ENCODE peak calls at places on chromosomes 12 and 14, in six cellular contexts. P, U, H, B, D and M are unnamed samples.

GRCh38 chr12:127503221-127503620 is 763.7 kb upstream of the TMEM132C start:
- DNase-seq in P (no peak), U (no peak), H (no peak), B (no peak), D (no peak), M (no peak)

GRCh38 chr14:60266021-60266937 is 17.3 kb downstream of the PPM1A start:
- DNase-seq in P (peak; percentile 54), U (peak; percentile 35), H (no peak), B (peak; percentile 16), D (no peak), M (no peak)

GRCh38 chr14:22982013-22982476 is 306 bp downstream of the AJUBA start:
- DNase-seq in P (no peak), U (no peak), H (no peak), B (no peak), D (no peak), M (no peak)

GRCh38 chr14:89365071-89365801 is 51.8 kb downstream of the FOXN3 start:
- DNase-seq in P (no peak), U (peak; percentile 77), H (no peak), B (no peak), D (no peak), M (no peak)

GRCh38 chr12:124390442-124391116 is 95.7 kb downstream of the RFLNA start:
- DNase-seq in P (peak; percentile 85), U (peak; percentile 56), H (no peak), B (peak; percentile 82), D (no peak), M (peak; percentile 84)

GRCh38 chr14:85090681-85091080 is 439.3 kb upstream of the FLRT2 start:
- DNase-seq in P (peak; percentile 36), U (no peak), H (no peak), B (no peak), D (no peak), M (no peak)

GRCh38 chr12:10393291-10393690 is 3.5 kb upstream of the KLRK1 start:
- DNase-seq in P (no peak), U (no peak), H (no peak), B (no peak), D (no peak), M (no peak)

GRCh38 chr12:21985155-21985554 is 43.9 kb upstream of the ABCC9 start:
- DNase-seq in P (no peak), U (no peak), H (no peak), B (no peak), D (no peak), M (no peak)

GRCh38 chr14:75431827-75432226 is 4.0 kb downstream of the JDP2 start:
- DNase-seq in P (no peak), U (no peak), H (no peak), B (no peak), D (no peak), M (no peak)

GRCh38 chr12:73421832-73422231 is 1115.8 kb upstream of the ATXN7L3B start:
- DNase-seq in P (no peak), U (no peak), H (no peak), B (peak; percentile 32), D (no peak), M (peak; percentile 74)

GRCh38 chr14:74326369-74327152 is 21.7 kb upstream of the VRTN start:
- DNase-seq in P (no peak), U (no peak), H (no peak), B (no peak), D (no peak), M (no peak)

GRCh38 chr14:97056086-97056485 is 258.9 kb downstream of the VRK1 start:
- DNase-seq in P (no peak), U (no peak), H (no peak), B (peak; percentile 26), D (no peak), M (no peak)

GRCh38 chr12:105319691-105320209 is 10.7 kb upstream of the C12orf75 start:
- DNase-seq in P (no peak), U (no peak), H (no peak), B (no peak), D (no peak), M (no peak)

GRCh38 chr14:58645641-58646040 is 7.9 kb downstream of the DACT1 start:
- DNase-seq in P (no peak), U (no peak), H (no peak), B (no peak), D (no peak), M (no peak)

GRCh38 chr12:64609543-64610091 is 678 bp upstream of the RASSF3 start:
- DNase-seq in P (peak; percentile 44), U (no peak), H (no peak), B (peak; percentile 24), D (no peak), M (no peak)

GRCh38 chr14:76902591-76902990 is 76.4 kb downstream of the LRRC74A start:
- DNase-seq in P (peak; percentile 30), U (no peak), H (no peak), B (no peak), D (no peak), M (no peak)

GRCh38 chr14:37246427-37246829 is 48.7 kb downstream of the MIPOL1 start:
- DNase-seq in P (peak; percentile 66), U (peak; percentile 2), H (no peak), B (peak; percentile 35), D (no peak), M (peak; percentile 35)

GRCh38 chr14:84975503-84975902 is 554.4 kb upstream of the FLRT2 start:
- DNase-seq in P (no peak), U (no peak), H (no peak), B (no peak), D (no peak), M (no peak)

GRCh38 chr12:6839482-6840201 is 1.1 kb upstream of the GNB3 start:
- DNase-seq in P (no peak), U (peak; percentile 91), H (no peak), B (no peak), D (no peak), M (no peak)

GRCh38 chr12:46219892-46220655 is 48.8 kb downstream of the SLC38A1 start:
- DNase-seq in P (peak; percentile 82), U (no peak), H (no peak), B (peak; percentile 85), D (peak; percentile 33), M (peak; percentile 87)

GRCh38 chr12:22860926-22861325 is 236.0 kb downstream of the ETNK1 start:
- DNase-seq in P (no peak), U (no peak), H (no peak), B (no peak), D (no peak), M (no peak)

GRCh38 chr14:74401504-74402241 is 24.3 kb downstream of the SYNDIG1L start:
- DNase-seq in P (peak; percentile 20), U (peak; percentile 89), H (no peak), B (peak; percentile 14), D (peak; percentile 35), M (no peak)

GRCh38 chr14:101400815-101401214 is 160.5 kb upstream of the DIO3 start:
- DNase-seq in P (peak; percentile 30), U (no peak), H (no peak), B (peak; percentile 1), D (no peak), M (no peak)

GRCh38 chr12:49219417-49220026 is 30.6 kb upstream of the TUBA1A start:
- DNase-seq in P (peak; percentile 24), U (no peak), H (no peak), B (no peak), D (no peak), M (peak; percentile 5)

GRCh38 chr14:67622675-67623074 is 3.0 kb downstream of the ARG2 start:
- DNase-seq in P (peak; percentile 85), U (no peak), H (no peak), B (peak; percentile 84), D (no peak), M (peak; percentile 76)

GRCh38 chr12:2156333-2156732 is 103.5 kb downstream of the CACNA1C start:
- DNase-seq in P (no peak), U (no peak), H (no peak), B (no peak), D (no peak), M (no peak)

GRCh38 chr12:76303365-76303764 is 44.9 kb downstream of the BBS10 start:
- DNase-seq in P (peak; percentile 30), U (no peak), H (no peak), B (peak; percentile 33), D (no peak), M (no peak)

GRCh38 chr14:32457213-32457920 is 128.3 kb downstream of the AKAP6 start:
- DNase-seq in P (peak; percentile 71), U (no peak), H (no peak), B (no peak), D (no peak), M (no peak)

GRCh38 chr14:104776961-104777807 is 18.4 kb downstream of the AKT1 start:
- DNase-seq in P (no peak), U (no peak), H (no peak), B (no peak), D (no peak), M (no peak)

GRCh38 chr14:100767788-100768536 is 41.3 kb downstream of the DLK1 start:
- DNase-seq in P (no peak), U (no peak), H (no peak), B (no peak), D (no peak), M (no peak)